ENCODE peak calls at places on chromosomes 6 and 20, in ten cellular contexts. Q is left lung, W is cardiac fibroblast, O is IMR-90, V is vagina, F is adrenal gland, L is heart right ventricle, Y is pancreas, B is AG09309, X is cardiac muscle cell. G is an unnamed sample.

GRCh38 chr20:21715193-21715881 is 9.9 kb downstream of the PAX1 start:
- DNase-seq in Q (no peak), W (no peak), O (no peak), V (no peak), F (no peak), L (no peak), Y (no peak), B (no peak), X (no peak), G (no peak)

GRCh38 chr6:106974337-106974998 is at the start of gene CD24:
- DNase-seq in Q (no peak), W (no peak), O (no peak), V (no peak), F (no peak), L (no peak), Y (peak), B (no peak), X (peak), G (no peak)

GRCh38 chr6:109036588-109037320 is 57.9 kb downstream of the SESN1 start:
- DNase-seq in Q (no peak), W (no peak), O (no peak), V (no peak), F (no peak), L (no peak), Y (no peak), B (no peak), X (no peak), G (peak)

GRCh38 chr6:127690092-127690491 is 113.1 kb downstream of the C6orf58 start:
- DNase-seq in Q (no peak), W (peak), O (peak), V (no peak), F (no peak), L (no peak), Y (no peak), B (no peak), X (peak), G (no peak)

GRCh38 chr6:73134588-73134987 is 90.7 kb downstream of the KHDC1L start:
- DNase-seq in Q (no peak), W (peak), O (peak), V (no peak), F (peak), L (no peak), Y (peak), B (no peak), X (no peak), G (no peak)

GRCh38 chr20:55782861-55783260 is 222.5 kb downstream of the CBLN4 start:
- DNase-seq in Q (no peak), W (no peak), O (no peak), V (no peak), F (no peak), L (no peak), Y (no peak), B (no peak), X (no peak), G (no peak)

GRCh38 chr6:128495536-128496333 is 24.7 kb downstream of the PTPRK start:
- DNase-seq in Q (no peak), W (no peak), O (no peak), V (no peak), F (no peak), L (no peak), Y (no peak), B (no peak), X (no peak), G (no peak)

GRCh38 chr6:46014054-46014453 is 1.6 kb downstream of the CLIC5 start:
- DNase-seq in Q (no peak), W (no peak), O (no peak), V (no peak), F (no peak), L (no peak), Y (no peak), B (no peak), X (no peak), G (no peak)

GRCh38 chr6:10248378-10248843 is 166.5 kb downstream of the TFAP2A start:
- DNase-seq in Q (no peak), W (no peak), O (peak), V (no peak), F (no peak), L (no peak), Y (no peak), B (peak), X (no peak), G (no peak)

DNA sequence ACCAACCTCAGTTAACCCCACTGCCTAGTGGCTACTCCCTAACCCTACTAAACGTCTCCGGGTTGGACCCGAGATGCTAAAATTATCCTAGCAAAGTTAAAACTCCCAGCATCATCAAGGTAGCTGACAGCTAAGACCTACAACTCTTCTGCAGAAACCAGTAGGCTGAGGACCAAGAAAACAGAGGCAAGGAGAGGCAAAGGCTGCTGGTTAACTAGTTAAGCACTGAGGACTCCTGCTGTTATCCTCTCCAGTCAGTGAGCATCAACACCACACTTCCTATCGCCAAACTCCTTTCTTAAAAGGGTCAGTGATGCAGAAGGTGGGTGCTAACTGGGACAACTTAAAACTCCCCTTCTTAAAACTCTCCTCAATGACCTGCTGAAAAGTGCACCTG is 1.8 kb downstream of the TRERF1 start:
- DNase-seq in Q (no peak), W (peak), O (peak), V (no peak), F (no peak), L (no peak), Y (no peak), B (no peak), X (no peak), G (no peak)
- H3K4me3 ChIP-seq in Q (peak), W (peak), O (peak), V (peak), F (no peak), L (peak), Y (peak), B (peak), X (peak), G (peak)

DNA sequence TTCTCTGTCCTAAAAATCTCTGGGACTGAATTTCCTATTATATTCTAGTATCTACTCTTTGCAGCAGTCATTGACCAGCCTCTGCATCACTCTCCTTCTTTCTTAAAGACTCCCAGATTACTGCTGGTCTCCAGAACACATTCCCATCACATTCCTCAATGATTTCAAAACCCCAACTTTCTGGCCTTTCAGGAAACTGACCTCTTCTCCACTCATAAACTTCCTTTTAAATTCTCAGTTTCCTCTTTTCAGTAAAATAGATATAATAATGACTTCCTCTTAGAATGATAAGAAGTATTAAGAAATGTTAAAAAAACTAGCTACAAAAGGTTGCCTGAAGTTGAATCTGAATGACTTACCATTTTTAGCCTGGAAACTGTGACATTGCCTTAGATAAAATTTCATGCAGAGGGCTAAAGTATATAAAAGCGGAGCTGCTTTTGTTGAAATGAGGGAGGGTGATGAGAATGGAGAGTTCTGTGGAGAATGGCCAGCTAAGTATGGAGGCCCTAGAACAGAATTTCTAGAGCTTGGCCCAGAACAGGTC is 239.3 kb downstream of the OGFRL1 start:
- DNase-seq in Q (no peak), W (no peak), O (peak), V (no peak), F (no peak), L (no peak), Y (no peak), B (no peak), X (no peak), G (no peak)
- TF ChIP-seq CTCF in Q (no peak), W (no peak), O (no peak), V (no peak), F (no peak), L (no peak), Y (no peak), B (no peak), X (no peak), G (no peak)

GRCh38 chr20:38537176-38537575 is 43.8 kb upstream of the ADIG start:
- DNase-seq in Q (no peak), W (no peak), O (no peak), V (no peak), F (no peak), L (no peak), Y (no peak), B (no peak), X (no peak), G (no peak)
- H3K4me3 ChIP-seq in Q (no peak), W (no peak), O (no peak), V (no peak), F (no peak), L (no peak), Y (no peak), B (no peak), X (no peak), G (no peak)

GRCh38 chr6:154891901-154892300 is 103.2 kb upstream of the TIAM2 start:
- DNase-seq in Q (no peak), W (no peak), O (no peak), V (no peak), F (no peak), L (no peak), Y (no peak), B (no peak), X (no peak), G (no peak)

GRCh38 chr6:154890874-154891273 is 104.2 kb upstream of the TIAM2 start:
- DNase-seq in Q (no peak), W (no peak), O (no peak), V (no peak), F (no peak), L (no peak), Y (no peak), B (no peak), X (no peak), G (no peak)

GRCh38 chr6:154887051-154887450 is 108.1 kb upstream of the TIAM2 start:
- DNase-seq in Q (no peak), W (peak), O (peak), V (no peak), F (no peak), L (no peak), Y (no peak), B (no peak), X (no peak), G (no peak)

GRCh38 chr6:154888896-154889295 is 106.2 kb upstream of the TIAM2 start:
- DNase-seq in Q (no peak), W (no peak), O (no peak), V (no peak), F (no peak), L (no peak), Y (no peak), B (no peak), X (no peak), G (no peak)

DNA sequence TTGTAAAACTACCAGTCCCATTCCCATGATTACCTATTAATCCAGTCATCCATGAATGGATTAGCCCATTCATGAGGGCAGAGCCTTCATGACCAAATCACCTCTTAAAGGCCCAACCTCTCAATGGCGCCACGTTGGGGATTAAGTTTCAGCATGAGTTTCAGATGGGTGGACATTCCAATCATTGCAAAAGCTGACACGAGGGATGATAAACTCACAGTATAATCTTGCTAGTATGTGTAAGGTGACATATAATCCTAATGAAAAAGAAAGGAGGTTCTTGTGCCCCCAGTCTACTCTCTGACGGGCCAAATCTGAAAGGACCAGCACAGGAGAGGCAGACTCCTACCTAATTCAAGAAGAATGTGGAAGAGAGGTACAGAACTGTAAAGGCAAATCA is 106.7 kb upstream of the TIAM2 start:
- DNase-seq in Q (no peak), W (no peak), O (no peak), V (no peak), F (no peak), L (no peak), Y (no peak), B (no peak), X (no peak), G (no peak)
- TF ChIP-seq CTCF in Q (no peak), W (no peak), O (no peak), V (no peak), F (no peak), L (no peak), Y (no peak), B (no peak), X (no peak), G (no peak)

GRCh38 chr6:137188855-137189254 is 15.4 kb upstream of the IL22RA2 start:
- DNase-seq in Q (no peak), W (peak), O (no peak), V (no peak), F (no peak), L (no peak), Y (no peak), B (no peak), X (peak), G (no peak)

GRCh38 chr6:137190710-137191109 is 17.3 kb upstream of the IL22RA2 start:
- DNase-seq in Q (no peak), W (no peak), O (no peak), V (no peak), F (no peak), L (no peak), Y (no peak), B (no peak), X (no peak), G (no peak)

GRCh38 chr6:137181876-137182653 is 8.6 kb upstream of the IL22RA2 start:
- DNase-seq in Q (no peak), W (no peak), O (no peak), V (no peak), F (no peak), L (no peak), Y (no peak), B (no peak), X (no peak), G (no peak)

GRCh38 chr6:137182654-137183073 is 9.2 kb upstream of the IL22RA2 start:
- DNase-seq in Q (no peak), W (no peak), O (no peak), V (no peak), F (no peak), L (no peak), Y (no peak), B (no peak), X (no peak), G (no peak)

GRCh38 chr6:137185290-137185689 is 11.8 kb upstream of the IL22RA2 start:
- DNase-seq in Q (no peak), W (no peak), O (no peak), V (no peak), F (no peak), L (no peak), Y (no peak), B (no peak), X (no peak), G (no peak)
- H3K4me3 ChIP-seq in Q (no peak), W (no peak), O (no peak), V (no peak), F (no peak), L (no peak), Y (no peak), B (no peak), X (no peak), G (no peak)

DNA sequence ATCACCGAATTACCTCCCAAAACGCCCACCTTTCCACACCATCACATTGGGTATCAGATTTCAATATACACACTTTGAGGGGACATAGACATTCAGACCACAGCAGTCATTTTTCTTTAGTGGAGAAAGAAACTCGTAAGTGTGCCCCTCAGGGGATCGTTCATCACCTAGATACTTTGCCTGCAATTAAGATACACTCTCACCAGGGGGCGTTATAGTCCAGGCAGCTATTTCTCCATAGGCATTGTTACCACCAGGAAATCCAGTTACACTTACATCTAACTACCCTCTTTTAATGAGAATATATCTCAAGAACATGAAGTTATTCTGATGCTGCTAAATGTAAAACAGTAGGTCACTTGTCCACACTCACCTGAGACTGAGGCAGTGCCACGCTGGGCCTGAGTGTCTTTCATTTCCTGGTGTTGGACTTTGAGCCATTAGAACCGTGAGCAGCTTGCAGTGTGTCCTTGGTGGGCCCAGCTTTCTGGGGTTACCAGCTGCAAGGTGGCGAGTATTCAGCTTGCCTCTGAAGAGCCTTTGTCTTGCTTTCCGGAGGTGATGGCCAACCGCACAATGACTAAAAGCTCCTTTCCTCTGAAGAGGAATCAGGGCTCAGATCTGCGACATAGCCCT is 35.1 kb upstream of the UNC93A start:
- DNase-seq in Q (no peak), W (no peak), O (no peak), V (no peak), F (no peak), L (no peak), Y (no peak), B (no peak), X (no peak), G (no peak)
- TF ChIP-seq CTCF in Q (no peak), W (no peak), O (no peak), V (no peak), F (no peak), L (no peak), Y (no peak), B (no peak), X (peak), G (no peak)

GRCh38 chr6:84769247-84769646 is 4.8 kb upstream of the TBX18 start:
- DNase-seq in Q (no peak), W (peak), O (no peak), V (no peak), F (no peak), L (no peak), Y (no peak), B (no peak), X (no peak), G (no peak)
- H3K4me3 ChIP-seq in Q (no peak), W (no peak), O (no peak), V (no peak), F (no peak), L (peak), Y (no peak), B (peak), X (no peak), G (no peak)

GRCh38 chr6:15061176-15061575 is 184.7 kb upstream of the JARID2 start:
- DNase-seq in Q (no peak), W (no peak), O (no peak), V (no peak), F (peak), L (no peak), Y (no peak), B (no peak), X (no peak), G (no peak)

GRCh38 chr6:15062311-15063252 is 183.3 kb upstream of the JARID2 start:
- DNase-seq in Q (no peak), W (peak), O (peak), V (no peak), F (no peak), L (peak), Y (no peak), B (peak), X (no peak), G (no peak)

GRCh38 chr6:15061908-15062307 is 184.0 kb upstream of the JARID2 start:
- DNase-seq in Q (no peak), W (no peak), O (no peak), V (no peak), F (no peak), L (no peak), Y (no peak), B (no peak), X (no peak), G (no peak)

GRCh38 chr6:15063253-15063853 is 182.5 kb upstream of the JARID2 start:
- DNase-seq in Q (peak), W (peak), O (peak), V (no peak), F (peak), L (peak), Y (peak), B (no peak), X (no peak), G (no peak)

GRCh38 chr6:15058200-15059070 is 187.4 kb upstream of the JARID2 start:
- DNase-seq in Q (no peak), W (no peak), O (no peak), V (no peak), F (no peak), L (no peak), Y (no peak), B (no peak), X (no peak), G (no peak)
- TF ChIP-seq CTCF in Q (no peak), W (no peak), O (no peak), V (no peak), F (no peak), L (no peak), Y (no peak), B (no peak), X (no peak), G (no peak)